ENCODE peak calls at places on chromosomes 13 and 19, in four cellular contexts. W, F, B and D are unnamed samples.

GRCh38 chr19:38143847-38144246 is 80.2 kb downstream of the DPF1 start:
- DNase-seq in B (no peak), W (no peak), F (no peak), D (no peak)

GRCh38 chr19:50803633-50804419 is 13.6 kb downstream of the ACP4 start:
- DNase-seq in F (no peak), W (no peak), B (no peak), D (no peak)

GRCh38 chr19:12365094-12365371 is 450 bp downstream of the ZNF442 start:
- DNase-seq in F (peak), B (peak), W (peak), D (no peak)

GRCh38 chr13:29480893-29481525 is 114.5 kb downstream of the SLC7A1 start:
- DNase-seq in W (no peak), F (no peak), B (no peak), D (no peak)

GRCh38 chr19:51359294-51359693 is 6.9 kb downstream of the ETFB start:
- DNase-seq in B (peak), W (no peak), F (no peak), D (no peak)

GRCh38 chr19:15251010-15251748 is 18.9 kb upstream of the EPHX3 start:
- DNase-seq in B (peak), F (peak), W (no peak), D (no peak)

GRCh38 chr13:27038323-27038722 is 133.3 kb downstream of the USP12 start:
- DNase-seq in B (peak), F (no peak), W (no peak), D (no peak)

GRCh38 chr13:29903524-29903923 is 53.1 kb upstream of the UBL3 start:
- DNase-seq in W (no peak), B (no peak), F (no peak), D (no peak)

GRCh38 chr19:36266375-36266961 is 51.6 kb downstream of the ZNF146 start:
- DNase-seq in W (no peak), B (no peak), F (no peak), D (no peak)

GRCh38 chr19:5304486-5304885 is 36.1 kb downstream of the PTPRS start:
- DNase-seq in B (no peak), F (no peak), W (no peak), D (no peak)

GRCh38 chr13:104008571-104009435 is 942.6 kb upstream of the SLC10A2 start:
- DNase-seq in B (peak), W (no peak), F (no peak), D (no peak)

GRCh38 chr13:97141564-97142005 is 80.5 kb upstream of the MBNL2 start:
- DNase-seq in W (peak), B (peak), F (peak), D (peak)

GRCh38 chr13:109769921-109770320 is 16.5 kb downstream of the IRS2 start:
- DNase-seq in B (no peak), F (no peak), W (no peak), D (no peak)

GRCh38 chr13:99087130-99087953 is 109.5 kb upstream of the DOCK9 start:
- DNase-seq in W (peak), B (peak), F (peak), D (no peak)

DNA sequence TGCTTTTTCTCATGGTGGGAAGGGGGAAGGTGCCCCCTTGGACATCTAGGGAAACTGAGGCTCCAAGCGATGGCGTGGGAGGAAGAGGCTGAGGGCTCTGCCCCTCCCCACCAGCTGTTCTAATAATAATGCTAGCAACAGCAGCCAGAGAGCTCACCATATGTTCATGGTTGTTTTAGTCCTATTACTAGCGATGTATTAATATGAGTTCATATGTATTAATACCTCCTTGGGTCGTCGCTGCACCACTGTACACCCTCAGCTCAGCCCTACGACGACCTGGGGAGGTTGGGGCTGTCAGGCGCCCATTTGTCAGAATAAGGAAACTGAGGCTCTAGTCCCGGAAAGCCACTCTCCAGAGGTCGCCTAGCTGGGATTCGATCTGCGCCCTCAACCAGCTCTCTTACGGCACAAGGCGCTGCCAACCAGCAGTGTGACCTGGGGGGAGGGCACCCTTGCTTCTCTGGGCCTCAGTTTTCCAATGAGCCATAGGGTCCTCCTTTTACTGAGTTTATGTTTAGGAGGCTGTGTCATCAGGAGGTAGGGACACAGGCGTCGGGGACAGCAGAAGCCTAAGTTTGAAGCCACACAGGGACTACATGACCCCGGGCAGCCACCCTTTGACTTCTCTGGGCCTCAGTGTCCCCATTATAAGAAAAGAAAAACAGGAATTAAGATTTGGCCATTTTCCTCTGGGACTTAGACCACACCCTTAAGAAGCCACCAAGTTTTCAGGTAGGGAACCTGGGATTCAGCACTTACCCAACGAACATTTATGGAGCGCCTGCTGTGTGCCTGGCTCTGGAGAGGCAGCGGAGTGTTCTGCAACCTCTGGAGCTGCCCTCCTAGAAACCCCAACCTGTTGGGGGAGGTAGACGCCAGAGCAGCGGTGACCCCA is 664 bp downstream of the MAST3 start:
- DNase-seq in B (no peak), F (no peak), W (no peak), D (no peak)
- H3K4me3 ChIP-seq in B (peak), F (peak), W (no peak), D (peak)

DNA sequence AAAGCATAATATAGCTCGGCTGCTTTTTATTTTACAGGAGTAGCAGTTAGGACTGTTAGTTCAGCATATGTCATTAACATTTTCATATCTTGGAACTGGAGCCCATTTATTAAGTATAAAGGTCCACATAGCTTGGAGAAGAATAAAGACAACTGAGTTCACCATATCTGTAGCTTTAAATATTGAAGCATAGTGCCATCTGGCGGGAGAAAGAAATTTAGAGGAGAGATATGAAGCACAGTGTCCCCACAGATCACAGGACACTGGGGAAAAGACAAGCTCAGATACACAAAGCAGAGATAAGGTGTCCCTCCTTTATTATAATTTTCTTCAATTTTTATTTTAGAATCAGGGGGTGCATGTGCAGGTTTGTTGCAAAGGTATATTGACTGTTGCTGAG is 104.7 kb upstream of the FREM2 start:
- DNase-seq in F (no peak), B (peak), W (no peak), D (no peak)
- TF ChIP-seq CTCF in F (no peak), B (peak), W (no peak), D (peak)

GRCh38 chr19:49339364-49340068 is 4.3 kb downstream of the CD37 start:
- DNase-seq in B (peak), F (peak), W (peak), D (no peak)
- H3K4me3 ChIP-seq in B (no peak), F (peak), W (peak), D (peak)

GRCh38 chr13:71290963-71291937 is 575.8 kb downstream of the DACH1 start:
- DNase-seq in W (no peak), F (no peak), B (peak), D (peak)

GRCh38 chr13:71285700-71286099 is 581.3 kb downstream of the DACH1 start:
- DNase-seq in F (no peak), B (no peak), W (no peak), D (no peak)
- TF ChIP-seq CTCF in F (no peak), B (no peak), W (no peak), D (no peak)

GRCh38 chr13:49497272-49497671 is 1.5 kb downstream of the PHF11 start:
- DNase-seq in W (no peak), F (no peak), B (no peak), D (no peak)
- H3K4me3 ChIP-seq in W (no peak), F (no peak), B (no peak), D (no peak)

DNA sequence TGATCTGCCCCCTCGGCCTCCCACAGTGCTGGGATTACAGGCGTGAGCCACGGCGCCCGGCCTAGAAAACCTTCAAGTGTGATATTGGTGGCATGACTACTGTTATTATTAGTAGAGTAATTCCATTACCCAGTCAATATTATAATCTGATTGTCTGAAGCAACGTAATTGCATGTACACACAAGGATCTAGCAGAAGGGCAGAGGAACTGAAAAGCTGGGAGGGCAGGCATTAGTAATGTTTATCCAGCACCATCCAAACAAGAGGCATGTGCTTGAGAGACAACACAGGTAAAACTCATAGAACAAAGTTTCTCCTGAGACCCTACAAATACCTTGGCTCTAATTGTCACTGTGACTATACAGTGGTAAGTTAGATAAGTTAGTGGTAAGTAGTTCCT is 56.2 kb upstream of the ITM2B start:
- DNase-seq in W (no peak), B (no peak), F (no peak), D (no peak)
- TF ChIP-seq CTCF in W (no peak), B (no peak), F (no peak), D (no peak)

GRCh38 chr19:33529094-33529676 is 7.6 kb upstream of the PEPD start:
- DNase-seq in W (no peak), B (no peak), F (no peak), D (no peak)

GRCh38 chr19:33528404-33528803 is 6.8 kb upstream of the PEPD start:
- DNase-seq in W (no peak), B (no peak), F (no peak), D (no peak)

GRCh38 chr19:33532859-33533455 is 11.4 kb upstream of the PEPD start:
- DNase-seq in B (no peak), F (no peak), W (no peak), D (no peak)

GRCh38 chr19:33530261-33530660 is 8.7 kb upstream of the PEPD start:
- DNase-seq in B (no peak), W (no peak), F (no peak), D (no peak)

GRCh38 chr19:33530842-33531241 is 9.3 kb upstream of the PEPD start:
- DNase-seq in F (no peak), B (no peak), W (no peak), D (no peak)
- H3K4me3 ChIP-seq in F (no peak), B (no peak), W (no peak), D (no peak)

GRCh38 chr13:38046049-38046376 is 176.4 kb upstream of the TRPC4 start:
- DNase-seq in W (no peak), B (no peak), F (no peak), D (no peak)
- TF ChIP-seq CTCF in W (no peak), B (no peak), F (no peak), D (no peak)

GRCh38 chr13:24050796-24051715 is 109.5 kb upstream of the SPATA13 start:
- DNase-seq in F (no peak), B (no peak), W (no peak), D (no peak)
- H3K4me3 ChIP-seq in F (no peak), B (no peak), W (no peak), D (no peak)